ENCODE peak calls at places on chromosome 13, in four cellular contexts. X is NCI-H774, H is SJSA1, G is progenitor cell of endocrine pancreas. F is an unnamed sample.

GRCh38 chr13:35957174-35957867 is 173.9 kb downstream of the DCLK1 start:
- DNase-seq in X (no peak), H (no peak), G (no peak), F (no peak)

GRCh38 chr13:42594577-42595571 is 20.9 kb downstream of the TNFSF11 start:
- DNase-seq in X (peak), H (peak), G (peak), F (peak)

GRCh38 chr13:60583911-60584753 is 187.1 kb downstream of the TDRD3 start:
- DNase-seq in X (no peak), H (peak), G (no peak), F (no peak)

GRCh38 chr13:90706631-90707030 is 640.9 kb upstream of the MIR17HG start:
- DNase-seq in X (no peak), H (no peak), G (no peak), F (no peak)

GRCh38 chr13:25980255-25980654 is 71.6 kb downstream of the SHISA2 start:
- DNase-seq in X (no peak), H (no peak), G (no peak), F (peak)

GRCh38 chr13:109401307-109401706 is 385.1 kb downstream of the IRS2 start:
- DNase-seq in X (no peak), H (peak), G (no peak), F (no peak)

GRCh38 chr13:97191615-97192014 is 30.5 kb upstream of the MBNL2 start:
- DNase-seq in X (no peak), H (no peak), G (no peak), F (no peak)

GRCh38 chr13:59112375-59112774 is 1051.4 kb downstream of the DIAPH3 start:
- DNase-seq in X (no peak), H (peak), G (no peak), F (no peak)

GRCh38 chr13:21639604-21640003 is 31.3 kb upstream of the FGF9 start:
- DNase-seq in X (no peak), H (no peak), G (no peak), F (no peak)

GRCh38 chr13:73200432-73200831 is 141.6 kb downstream of the KLF5 start:
- DNase-seq in X (no peak), H (no peak), G (no peak), F (no peak)

GRCh38 chr13:77031869-77032268 is 4.9 kb upstream of the FBXL3 start:
- DNase-seq in X (no peak), H (no peak), G (no peak), F (no peak)

GRCh38 chr13:74145249-74145970 is 11.2 kb upstream of the KLF12 start:
- DNase-seq in X (no peak), H (no peak), G (no peak), F (no peak)

GRCh38 chr13:45807520-45808099 is 43.9 kb downstream of the SIAH3 start:
- DNase-seq in X (peak), H (no peak), G (no peak), F (peak)

GRCh38 chr13:52846567-52847321 is 1.7 kb downstream of the PCDH8 start:
- DNase-seq in X (no peak), H (no peak), G (peak), F (peak)

GRCh38 chr13:44765076-44765475 is 188.9 kb upstream of the TSC22D1 start:
- DNase-seq in X (no peak), H (no peak), G (no peak), F (no peak)

GRCh38 chr13:40624338-40624737 is 42.1 kb downstream of the FOXO1 start:
- DNase-seq in X (no peak), H (no peak), G (no peak), F (no peak)

GRCh38 chr13:66195238-66195637 is 1034.9 kb downstream of the PCDH9 start:
- DNase-seq in X (no peak), H (no peak), G (no peak), F (no peak)

GRCh38 chr13:106636492-106636891 is 68.6 kb upstream of the ARGLU1 start:
- DNase-seq in X (no peak), H (no peak), G (no peak), F (no peak)

GRCh38 chr13:99275093-99275469 is 16.9 kb upstream of the GPR18 start:
- DNase-seq in X (no peak), H (peak), G (no peak), F (no peak)

GRCh38 chr13:83151308-83151660 is 731.0 kb downstream of the SLITRK1 start:
- DNase-seq in X (no peak), H (no peak), G (no peak), F (no peak)

GRCh38 chr13:51998723-51999471 is 12.4 kb downstream of the ATP7B start:
- DNase-seq in X (no peak), H (no peak), G (no peak), F (no peak)

GRCh38 chr13:97198753-97199152 is 23.4 kb upstream of the MBNL2 start:
- DNase-seq in X (no peak), H (no peak), G (no peak), F (no peak)

GRCh38 chr13:66967825-66968597 is 262.1 kb downstream of the PCDH9 start:
- DNase-seq in X (no peak), H (no peak), G (no peak), F (no peak)

GRCh38 chr13:28716511-28716910 is 2.3 kb downstream of the SLC46A3 start:
- DNase-seq in X (no peak), H (no peak), G (no peak), F (no peak)

GRCh38 chr13:101179021-101179420 is 237.3 kb downstream of the NALCN start:
- DNase-seq in X (no peak), H (no peak), G (no peak), F (no peak)

GRCh38 chr13:21911916-21912315 is 241.0 kb downstream of the FGF9 start:
- DNase-seq in X (no peak), H (peak), G (no peak), F (no peak)

GRCh38 chr13:80189889-80190597 is 150.9 kb downstream of the SPRY2 start:
- DNase-seq in X (no peak), H (peak), G (no peak), F (no peak)

GRCh38 chr13:51328488-51328887 is 11.0 kb upstream of the SERPINE3 start:
- DNase-seq in X (no peak), H (no peak), G (no peak), F (no peak)

GRCh38 chr13:39306639-39307589 is 268.7 kb downstream of the NHLRC3 start:
- DNase-seq in X (no peak), H (no peak), G (no peak), F (no peak)

GRCh38 chr13:40074338-40074737 is 418.9 kb downstream of the COG6 start:
- DNase-seq in X (no peak), H (no peak), G (no peak), F (no peak)